ENCODE peak calls at places on chromosomes 11 and 22, in four cellular contexts. One of them, this sample, is unnamed.

GRCh38 chr11:75154646-75155569 is 4.0 kb downstream of the SLCO2B1 start:
- DNase-seq in HCT116: no peak
- DNase-seq in SK-N-SH: no peak
- DNase-seq in K562: no peak
- DNase-seq in this sample: no peak

GRCh38 chr22:41943661-41944209 is 3.2 kb downstream of the CENPM start:
- DNase-seq in HCT116: no peak
- DNase-seq in SK-N-SH: no peak
- DNase-seq in K562: no peak
- DNase-seq in this sample: no peak

GRCh38 chr22:36463783-36464184 is 17.7 kb downstream of the TXN2 start:
- DNase-seq in HCT116: no peak
- DNase-seq in SK-N-SH: no peak
- DNase-seq in K562: no peak
- DNase-seq in this sample: no peak

GRCh38 chr22:44807915-44808690 is 55.7 kb downstream of the ARHGAP8 start:
- DNase-seq in HCT116: no peak
- DNase-seq in SK-N-SH: peak
- DNase-seq in K562: peak
- DNase-seq in this sample: peak

GRCh38 chr11:133980665-133981064 is 23.9 kb upstream of the IGSF9B start:
- DNase-seq in HCT116: no peak
- DNase-seq in SK-N-SH: no peak
- DNase-seq in K562: no peak
- DNase-seq in this sample: no peak

GRCh38 chr11:118434123-118434552 is 2.2 kb upstream of the KMT2A start:
- DNase-seq in HCT116: no peak
- DNase-seq in SK-N-SH: peak
- DNase-seq in K562: no peak
- DNase-seq in this sample: peak

GRCh38 chr22:44408227-44409192 is 89.5 kb downstream of the RTL6 start:
- DNase-seq in HCT116: no peak
- DNase-seq in SK-N-SH: no peak
- DNase-seq in K562: no peak
- DNase-seq in this sample: no peak

GRCh38 chr11:215581-216037 is 8.1 kb downstream of the RIC8A start:
- DNase-seq in HCT116: no peak
- DNase-seq in SK-N-SH: no peak
- DNase-seq in K562: no peak
- DNase-seq in this sample: no peak

GRCh38 chr22:20565079-20565734 is 57.8 kb downstream of the MED15 start:
- DNase-seq in HCT116: no peak
- DNase-seq in SK-N-SH: no peak
- DNase-seq in K562: no peak
- DNase-seq in this sample: no peak

GRCh38 chr11:46247664-46248063 is 29.8 kb upstream of the CREB3L1 start:
- DNase-seq in HCT116: peak
- DNase-seq in SK-N-SH: no peak
- DNase-seq in K562: peak
- DNase-seq in this sample: peak

GRCh38 chr11:103464420-103464819 is 355.2 kb downstream of the DYNC2H1 start:
- DNase-seq in HCT116: no peak
- DNase-seq in SK-N-SH: no peak
- DNase-seq in K562: no peak
- DNase-seq in this sample: no peak

GRCh38 chr11:103471546-103471945 is 362.3 kb downstream of the DYNC2H1 start:
- DNase-seq in HCT116: no peak
- DNase-seq in SK-N-SH: peak
- DNase-seq in K562: no peak
- DNase-seq in this sample: no peak

GRCh38 chr11:103465555-103466140 is 356.4 kb downstream of the DYNC2H1 start:
- DNase-seq in HCT116: no peak
- DNase-seq in SK-N-SH: no peak
- DNase-seq in K562: no peak
- DNase-seq in this sample: no peak
- TF ChIP-seq JUND in HCT116: no peak
- TF ChIP-seq JUND in SK-N-SH: no peak
- TF ChIP-seq JUND in K562: no peak
- TF ChIP-seq JUND in this sample: no peak

DNA sequence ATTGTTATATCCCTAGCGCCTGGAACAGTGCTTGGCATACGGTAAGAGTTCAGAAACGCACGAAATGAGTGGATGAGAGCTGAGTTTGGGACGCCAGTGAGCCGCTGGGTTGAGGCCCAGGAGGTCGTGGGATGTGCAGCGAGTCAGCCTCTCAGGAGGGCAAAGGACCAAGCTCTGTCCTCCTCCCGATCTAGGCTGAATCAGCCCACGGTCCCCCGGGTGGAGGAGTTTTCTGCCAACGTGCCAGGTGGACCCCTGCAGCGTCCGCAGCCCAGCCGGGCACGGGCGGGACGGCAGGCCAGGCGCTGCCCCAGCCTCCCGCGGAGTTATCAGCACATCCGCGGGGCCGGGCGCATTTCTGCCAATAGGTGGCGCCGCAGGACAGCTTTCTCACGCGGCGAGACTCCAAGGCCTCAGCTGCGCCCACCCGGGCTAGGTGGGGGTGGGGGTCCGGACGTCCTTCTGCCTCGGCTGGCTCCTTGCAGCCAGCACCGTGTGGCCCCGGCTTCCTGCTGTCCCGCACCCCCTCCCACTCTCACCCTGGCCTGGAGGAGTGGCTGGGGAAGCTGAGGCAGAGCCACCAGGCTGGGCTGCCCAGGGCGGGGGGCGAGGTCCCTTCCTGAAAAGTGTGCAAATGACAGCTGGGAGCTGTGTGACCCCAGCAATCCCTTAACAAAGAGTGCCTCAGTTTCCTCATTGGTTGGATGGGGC is 2.2 kb upstream of the RPS19BP1 start:
- DNase-seq in HCT116: no peak
- DNase-seq in SK-N-SH: peak
- DNase-seq in K562: peak
- DNase-seq in this sample: peak
- TF ChIP-seq ELF1 in HCT116: no peak
- TF ChIP-seq ELF1 in SK-N-SH: no peak
- TF ChIP-seq ELF1 in K562: no peak
- TF ChIP-seq ELF1 in this sample: peak

GRCh38 chr22:40345801-40346177 is 511 bp upstream of the ADSL start:
- DNase-seq in HCT116: no peak
- DNase-seq in SK-N-SH: peak
- DNase-seq in K562: peak
- DNase-seq in this sample: peak
- TF ChIP-seq JUND in HCT116: no peak
- TF ChIP-seq JUND in SK-N-SH: no peak
- TF ChIP-seq JUND in K562: no peak
- TF ChIP-seq JUND in this sample: no peak

DNA sequence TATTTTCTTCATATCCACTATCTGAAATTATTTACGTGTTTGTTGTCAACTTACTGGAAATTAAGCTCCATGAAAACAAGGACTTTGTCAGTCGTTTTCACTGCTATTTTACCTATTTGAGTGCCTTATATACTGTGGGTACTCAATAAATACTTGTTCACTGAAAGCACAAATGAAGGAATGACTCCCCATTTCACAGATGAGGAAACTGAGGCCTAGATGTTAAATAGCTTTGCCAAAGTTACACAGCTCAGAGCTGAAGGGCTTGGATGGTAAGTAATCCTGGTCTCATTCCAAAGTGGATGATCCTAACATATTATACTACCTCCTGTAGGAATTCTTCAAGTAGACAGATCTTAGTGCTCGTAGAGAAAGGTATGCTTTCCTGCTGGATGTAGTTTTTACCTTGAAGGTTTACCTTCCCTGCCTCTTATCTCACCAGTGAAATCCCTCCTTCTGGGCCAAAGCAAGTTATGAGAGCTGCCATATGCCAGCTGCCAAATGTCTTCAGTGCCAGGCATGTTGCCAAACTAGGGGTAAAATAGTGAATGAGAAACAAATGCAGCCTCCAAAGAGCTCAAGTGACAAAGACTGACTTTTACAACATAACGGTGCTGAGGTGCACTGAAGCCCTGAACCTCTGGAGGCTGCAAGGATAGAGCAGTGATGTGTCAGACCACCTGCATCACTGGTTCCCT is 129.7 kb downstream of the TRIM44 start:
- DNase-seq in HCT116: no peak
- DNase-seq in SK-N-SH: no peak
- DNase-seq in K562: no peak
- DNase-seq in this sample: no peak
- TF ChIP-seq ELF1 in HCT116: no peak
- TF ChIP-seq ELF1 in SK-N-SH: no peak
- TF ChIP-seq ELF1 in K562: no peak
- TF ChIP-seq ELF1 in this sample: no peak

GRCh38 chr11:19100885-19101284 is 16.1 kb upstream of the ZDHHC13 start:
- DNase-seq in HCT116: no peak
- DNase-seq in SK-N-SH: no peak
- DNase-seq in K562: no peak
- DNase-seq in this sample: no peak

GRCh38 chr11:19102521-19102900 is 14.5 kb upstream of the ZDHHC13 start:
- DNase-seq in HCT116: no peak
- DNase-seq in SK-N-SH: no peak
- DNase-seq in K562: no peak
- DNase-seq in this sample: no peak

DNA sequence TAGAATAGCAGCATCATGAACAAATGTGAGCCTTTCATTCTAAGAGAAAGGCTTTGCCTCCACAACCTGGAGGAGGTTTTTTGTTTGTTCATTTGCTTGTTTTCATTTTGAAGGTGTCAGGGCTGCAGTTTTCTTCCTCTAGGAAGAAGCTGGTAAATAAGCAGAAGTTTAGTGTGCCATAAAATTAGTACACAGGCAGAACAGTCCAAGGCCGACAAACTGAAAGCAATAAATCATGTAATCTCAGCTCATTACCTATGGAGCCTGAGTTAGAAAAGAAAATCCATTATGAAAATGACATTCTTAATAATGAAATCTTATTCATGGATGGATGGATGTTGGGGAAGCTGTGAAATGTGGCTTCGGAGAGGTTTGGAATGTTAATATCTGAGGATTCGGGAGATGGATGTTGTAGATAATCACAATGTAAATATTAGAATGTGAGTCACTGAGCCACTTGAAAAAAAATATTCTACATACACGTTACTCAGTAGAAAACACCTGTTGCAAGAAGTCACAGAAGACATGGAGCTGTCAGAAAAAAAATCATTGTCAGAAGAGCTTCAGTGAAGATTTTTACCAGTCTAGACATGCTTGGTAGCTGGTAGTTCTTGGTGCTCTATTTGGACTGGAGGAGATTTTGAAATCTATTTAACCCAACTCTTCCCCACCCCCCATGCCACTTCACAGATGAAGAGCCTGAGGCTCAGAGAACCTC is 15.0 kb upstream of the ZDHHC13 start:
- DNase-seq in HCT116: no peak
- DNase-seq in SK-N-SH: no peak
- DNase-seq in K562: no peak
- DNase-seq in this sample: no peak
- TF ChIP-seq JUND in HCT116: no peak
- TF ChIP-seq JUND in SK-N-SH: no peak
- TF ChIP-seq JUND in K562: no peak
- TF ChIP-seq JUND in this sample: no peak

This sample was measured in HepG2.